ENCODE peak calls at places on chromosomes 5 and 9, in four cellular contexts. F, A, T and O are unnamed samples.

GRCh38 chr9:98652741-98653140 is 56.0 kb downstream of the GABBR2 start:
- DNase-seq in F (no peak), A (no peak), T (no peak), O (no peak)

GRCh38 chr5:55159763-55160492 is at the start of gene GPX8:
- DNase-seq in T (no peak), A (peak), F (peak), O (no peak)

GRCh38 chr5:149633671-149634350 is 52.5 kb downstream of the ARHGEF37 start:
- DNase-seq in A (no peak), F (no peak), T (no peak), O (no peak)

GRCh38 chr5:72246954-72247442 is 73.0 kb downstream of the MRPS27 start:
- DNase-seq in T (no peak), A (no peak), F (no peak), O (no peak)

GRCh38 chr5:32505718-32506117 is 61.2 kb upstream of the ZFR start:
- DNase-seq in A (peak), F (no peak), T (no peak), O (no peak)

GRCh38 chr5:151345808-151346478 is 1.4 kb downstream of the SLC36A2 start:
- DNase-seq in F (peak), A (no peak), T (no peak), O (no peak)

GRCh38 chr5:57539281-57539701 is 56.7 kb upstream of the ACTBL2 start:
- DNase-seq in T (no peak), A (no peak), F (no peak), O (no peak)

GRCh38 chr5:179606071-179606909 is 17.2 kb downstream of the HNRNPH1 start:
- DNase-seq in F (no peak), T (peak), A (no peak), O (no peak)

GRCh38 chr9:121862371-121862970 is 211.0 kb downstream of the DAB2IP start:
- DNase-seq in F (no peak), T (no peak), A (no peak), O (peak)

GRCh38 chr5:126234563-126235195 is 188.5 kb upstream of the GRAMD2B start:
- DNase-seq in A (peak), F (peak), T (no peak), O (no peak)

GRCh38 chr9:10015755-10016154 is 597.0 kb downstream of the PTPRD start:
- DNase-seq in T (no peak), A (no peak), F (no peak), O (no peak)

GRCh38 chr5:140182803-140183367 is 7.9 kb downstream of the CYSTM1 start:
- DNase-seq in A (no peak), F (no peak), T (no peak), O (no peak)

GRCh38 chr5:10507575-10508024 is 56.3 kb upstream of the ANKRD33B start:
- DNase-seq in A (no peak), T (no peak), F (no peak), O (no peak)

GRCh38 chr5:73374520-73375235 is 73.9 kb downstream of the FOXD1 start:
- DNase-seq in T (no peak), F (no peak), A (no peak), O (no peak)

GRCh38 chr5:172456076-172456800 is 1.9 kb upstream of the SH3PXD2B start:
- DNase-seq in A (no peak), F (no peak), T (no peak), O (peak)

GRCh38 chr9:6928863-6929262 is 171.1 kb downstream of the KDM4C start:
- DNase-seq in A (no peak), T (no peak), F (no peak), O (no peak)

GRCh38 chr5:172051643-172052362 is 45.4 kb upstream of the FBXW11 start:
- DNase-seq in A (no peak), T (no peak), F (no peak), O (no peak)

GRCh38 chr5:150901446-150901845 is 3.3 kb downstream of the ZNF300 start:
- DNase-seq in T (no peak), A (no peak), F (no peak), O (no peak)

GRCh38 chr5:141637693-141638419 is 1.1 kb downstream of the RELL2 start:
- DNase-seq in F (peak), A (no peak), T (peak), O (peak)

GRCh38 chr5:59496524-59497134 is 396.9 kb downstream of the PDE4D start:
- DNase-seq in A (no peak), T (no peak), F (peak), O (no peak)

GRCh38 chr5:136308396-136308795 is 56.9 kb downstream of the TRPC7 start:
- DNase-seq in F (peak), T (no peak), A (no peak), O (no peak)

GRCh38 chr9:71895122-71895521 is 15.9 kb downstream of the ABHD17B start:
- DNase-seq in T (no peak), F (no peak), A (no peak), O (no peak)

GRCh38 chr9:131747352-131747751 is 7.5 kb upstream of the RAPGEF1 start:
- DNase-seq in A (peak), F (no peak), T (no peak), O (no peak)